ENCODE peak calls at places on chromosomes 7 and 10, in eight cellular contexts. K is MM.1S, E is fibroblast of lung, S is K562, D is endothelial cell of umbilical vein, N is GM23248, P is mammary epithelial cell, F is PC-3. H is an unnamed sample.

GRCh38 chr10:89393898-89394297 is 1.5 kb downstream of the IFIT1 start:
- DNase-seq in E (no peak), F (peak; percentile 45), K (no peak), N (no peak), D (no peak), P (no peak), S (no peak), H (no peak)

GRCh38 chr7:82234457-82235049 is 209.0 kb downstream of the CACNA2D1 start:
- DNase-seq in F (peak; percentile 60), D (peak; percentile 61), E (peak; percentile 25), K (peak; percentile 49), S (peak; percentile 10), P (no peak), N (peak; percentile 72), H (peak; percentile 65)

GRCh38 chr10:111522141-111522540 is 445.3 kb downstream of the ADRA2A start:
- DNase-seq in D (no peak), F (no peak), N (no peak), K (no peak), P (no peak), S (no peak), E (no peak), H (no peak)

GRCh38 chr7:22900101-22900500 is 77.5 kb upstream of the TOMM7 start:
- DNase-seq in N (no peak), K (no peak), E (no peak), P (no peak), D (no peak), F (no peak), S (no peak), H (no peak)

GRCh38 chr10:130500251-130501000 is 364.2 kb downstream of the GLRX3 start:
- DNase-seq in N (no peak), K (no peak), E (no peak), F (no peak), P (no peak), S (no peak), D (no peak), H (no peak)

GRCh38 chr10:50216894-50217293 is 34.4 kb downstream of the ASAH2 start:
- DNase-seq in D (no peak), F (peak; percentile 78), N (peak; percentile 42), K (no peak), S (no peak), E (peak; percentile 34), P (peak; percentile 6), H (peak; percentile 75)

GRCh38 chr10:120465138-120465537 is 8.1 kb downstream of the PLPP4 start:
- DNase-seq in F (no peak), S (no peak), D (no peak), K (no peak), E (no peak), P (no peak), N (no peak), H (no peak)

GRCh38 chr10:12884851-12885250 is 116.7 kb downstream of the CCDC3 start:
- DNase-seq in P (no peak), S (no peak), K (no peak), D (no peak), F (no peak), E (no peak), N (no peak), H (no peak)

GRCh38 chr10:4352566-4352961 is 473.4 kb upstream of the AKR1E2 start:
- DNase-seq in P (no peak), F (no peak), E (peak; percentile 86), N (peak; percentile 50), D (peak; percentile 48), S (no peak), K (no peak), H (no peak)

GRCh38 chr10:114261116-114261515 is 22.1 kb downstream of the VWA2 start:
- DNase-seq in N (peak; percentile 45), F (no peak), K (peak; percentile 13), D (no peak), S (no peak), E (peak; percentile 93), P (peak; percentile 86), H (no peak)

GRCh38 chr10:114515515-114515914 is 111.2 kb upstream of the AFAP1L2 start:
- DNase-seq in F (no peak), S (no peak), D (no peak), N (no peak), E (no peak), P (no peak), K (no peak), H (peak; percentile 30)

GRCh38 chr10:82826132-82826531 is 951.1 kb downstream of the NRG3 start:
- DNase-seq in S (no peak), D (no peak), P (peak; percentile 90), E (peak; percentile 65), F (no peak), N (peak; percentile 88), K (no peak), H (no peak)

DNA sequence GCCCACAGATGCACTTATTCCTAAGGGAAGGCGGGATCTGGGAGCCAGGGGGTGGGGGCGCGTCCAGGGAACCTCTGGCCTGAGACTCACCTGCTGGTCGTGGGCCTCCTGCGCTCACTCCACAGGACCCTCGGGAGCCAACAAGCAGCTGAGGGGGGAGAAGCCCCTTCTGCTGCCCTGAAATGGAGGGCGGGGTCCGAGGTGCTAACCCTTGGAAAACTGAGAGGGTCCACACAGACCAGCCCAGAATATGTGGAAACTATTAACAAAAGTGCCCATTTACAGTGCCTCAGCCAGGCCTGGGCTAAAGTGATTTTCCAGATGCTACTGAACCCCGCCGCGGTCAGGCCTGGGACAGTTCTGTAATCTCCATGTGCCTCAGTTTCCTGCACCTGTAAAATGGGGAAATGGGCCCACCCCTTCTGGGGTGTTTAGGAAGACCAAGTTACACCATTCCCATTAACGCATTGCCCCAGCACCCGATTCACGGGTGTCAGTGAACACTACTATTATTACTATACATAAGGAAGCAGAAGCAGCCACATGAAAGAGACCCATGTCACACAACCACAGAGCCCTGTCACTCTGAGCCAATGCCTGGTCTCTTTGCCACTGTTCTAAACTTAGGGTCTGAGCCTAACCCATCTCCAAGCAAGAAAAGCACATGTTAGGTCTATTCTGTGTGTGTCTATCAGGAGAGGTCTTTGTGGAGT is 630 bp upstream of the VSTM4 start:
- DNase-seq in P (no peak), D (no peak), K (no peak), E (no peak), S (no peak), N (no peak), F (no peak), H (no peak)
- H3K9ac ChIP-seq in P (no peak overlapping the region), D (no peak overlapping the region), K (no peak overlapping the region), E (peak overlapping the region; percentile 23), S (peak overlapping the region; percentile 51), N (peak overlapping the region; percentile 39), F (no peak overlapping the region), H (no peak overlapping the region)

GRCh38 chr7:102146989-102147388 is 139.7 kb upstream of the SH2B2 start:
- DNase-seq in K (no peak), F (no peak), S (no peak), P (no peak), E (peak; percentile 73), D (no peak), N (no peak), H (no peak)
- H3K4me3 ChIP-seq in K (no peak overlapping the region), F (no peak overlapping the region), S (no peak overlapping the region), P (no peak overlapping the region), E (no peak overlapping the region), D (no peak overlapping the region), N (no peak overlapping the region), H (no peak overlapping the region)

GRCh38 chr7:129786825-129787563 is 165.8 kb downstream of the UBE2H start:
- DNase-seq in N (no peak), D (no peak), S (no peak), K (no peak), P (no peak), F (no peak), E (no peak), H (peak; percentile 44)

GRCh38 chr7:129784437-129784782 is 168.3 kb downstream of the UBE2H start:
- DNase-seq in N (no peak), F (no peak), D (no peak), P (no peak), E (no peak), S (no peak), K (no peak), H (peak; percentile 24)

GRCh38 chr7:129784783-129785456 is 167.8 kb downstream of the UBE2H start:
- DNase-seq in D (no peak), F (no peak), P (no peak), N (no peak), E (no peak), S (no peak), K (peak; percentile 87), H (peak; percentile 54)

GRCh38 chr7:129786179-129786514 is 166.6 kb downstream of the UBE2H start:
- DNase-seq in P (no peak), N (no peak), E (no peak), F (no peak), D (no peak), K (no peak), S (no peak), H (peak; percentile 36)

GRCh38 chr7:129785457-129786178 is 167.1 kb downstream of the UBE2H start:
- DNase-seq in E (no peak), N (peak; percentile 36), S (no peak), K (peak; percentile 11), F (no peak), D (no peak), P (no peak), H (peak; percentile 63)
- TF ChIP-seq EZH2 in E (peak; percentile 90), N (no peak), S (no peak), K (no peak), F (no peak), D (peak; percentile 93), P (peak; percentile 63), H (peak; percentile 79)

GRCh38 chr10:68469838-68470237 is 1.9 kb downstream of the DNA2 start:
- DNase-seq in S (no peak), D (no peak), F (no peak), E (no peak), K (no peak), P (no peak), N (no peak), H (no peak)
- H3K9ac ChIP-seq in S (peak overlapping the region; percentile 90), D (no peak overlapping the region), F (peak overlapping the region; percentile 92), E (no peak overlapping the region), K (no peak overlapping the region), P (no peak overlapping the region), N (peak overlapping the region; percentile 80), H (peak overlapping the region; percentile 77)

DNA sequence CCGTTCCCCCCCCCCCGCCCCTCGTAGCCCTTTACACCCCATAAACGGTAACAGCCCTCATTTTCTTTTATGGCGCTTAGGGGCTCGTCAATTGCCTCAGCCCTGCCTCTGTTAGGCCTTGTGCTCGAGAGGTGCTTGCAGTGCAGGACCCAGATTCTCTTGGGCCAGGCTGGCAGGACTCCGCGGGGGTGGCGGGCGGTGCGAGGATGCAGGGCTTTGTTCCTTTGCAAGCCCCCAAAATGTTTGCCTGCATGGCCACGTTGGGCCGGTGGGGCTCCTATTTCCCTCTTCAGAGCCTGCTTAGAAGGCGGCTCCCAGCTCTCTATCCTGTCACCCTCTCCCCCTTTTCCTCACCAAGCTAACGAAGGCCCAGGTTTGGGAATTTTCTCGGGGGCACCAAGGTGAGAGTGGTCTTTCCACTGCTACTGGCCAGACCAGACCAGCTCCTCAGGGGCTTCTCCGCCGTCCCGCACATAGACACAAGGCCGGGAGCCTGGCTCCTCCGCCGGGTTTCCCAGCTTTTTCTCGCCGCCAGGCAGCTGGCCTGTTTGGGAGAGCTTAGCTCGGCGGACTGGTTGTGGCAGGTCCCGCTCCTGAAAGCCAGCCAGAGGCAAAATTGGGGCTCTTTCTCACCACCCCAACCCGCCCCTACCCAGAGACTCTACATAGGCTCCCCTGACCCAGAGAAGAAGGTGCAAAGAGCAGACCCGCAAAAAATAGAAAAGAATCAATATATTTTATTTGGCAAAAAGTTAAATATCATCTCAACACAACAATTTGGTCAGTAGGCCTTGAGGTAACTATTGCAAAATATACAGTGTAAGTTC is 3.4 kb downstream of the HOXA9 start:
- DNase-seq in S (no peak), P (peak; percentile 51), E (no peak), D (no peak), N (peak; percentile 61), F (peak; percentile 39), K (no peak), H (peak; percentile 50)
- H3K4me3 ChIP-seq in S (no peak overlapping the region), P (peak overlapping the region; percentile 2), E (no peak overlapping the region), D (peak overlapping the region; percentile 98), N (peak overlapping the region; percentile 83), F (peak overlapping the region; percentile 84), K (no peak overlapping the region), H (no peak overlapping the region)